ENCODE peak calls at places on chromosomes 2 and 18, in four cellular contexts. One of them, this sample, is unnamed.

GRCh38 chr2:111036042-111036441 is 84.7 kb upstream of the BCL2L11 start:
- DNase-seq in CD4-positive, alpha-beta T cell: no peak
- DNase-seq in psoas muscle: no peak
- DNase-seq in IMR-90: no peak
- DNase-seq in this sample: no peak

GRCh38 chr2:66575625-66576371 is 140.9 kb downstream of the MEIS1 start:
- DNase-seq in psoas muscle: peak
- DNase-seq in CD4-positive, alpha-beta T cell: no peak
- DNase-seq in IMR-90: peak
- DNase-seq in this sample: no peak

GRCh38 chr2:30686669-30687068 is 120.6 kb downstream of the CAPN13 start:
- DNase-seq in CD4-positive, alpha-beta T cell: no peak
- DNase-seq in IMR-90: no peak
- DNase-seq in psoas muscle: no peak
- DNase-seq in this sample: no peak

GRCh38 chr2:182038579-182038978 is 52.9 kb downstream of the PPP1R1C start:
- DNase-seq in IMR-90: peak
- DNase-seq in CD4-positive, alpha-beta T cell: no peak
- DNase-seq in psoas muscle: no peak
- DNase-seq in this sample: no peak

GRCh38 chr2:61266653-61267505 is 104.9 kb downstream of the C2orf74 start:
- DNase-seq in CD4-positive, alpha-beta T cell: no peak
- DNase-seq in IMR-90: no peak
- DNase-seq in psoas muscle: no peak
- DNase-seq in this sample: no peak

GRCh38 chr2:144681389-144681788 is 161.5 kb upstream of the ZEB2 start:
- DNase-seq in psoas muscle: no peak
- DNase-seq in IMR-90: no peak
- DNase-seq in CD4-positive, alpha-beta T cell: no peak
- DNase-seq in this sample: no peak

GRCh38 chr2:79876430-79876829 is 363.6 kb downstream of the CTNNA2 start:
- DNase-seq in CD4-positive, alpha-beta T cell: no peak
- DNase-seq in IMR-90: peak
- DNase-seq in psoas muscle: no peak
- DNase-seq in this sample: no peak

GRCh38 chr2:78979380-78980238 is 45.9 kb upstream of the REG3G start:
- DNase-seq in CD4-positive, alpha-beta T cell: no peak
- DNase-seq in IMR-90: no peak
- DNase-seq in psoas muscle: peak
- DNase-seq in this sample: no peak

GRCh38 chr18:58848685-58849084 is 16.0 kb upstream of the ZNF532 start:
- DNase-seq in CD4-positive, alpha-beta T cell: no peak
- DNase-seq in IMR-90: peak
- DNase-seq in psoas muscle: no peak
- DNase-seq in this sample: no peak

GRCh38 chr2:203418271-203418670 is 90.1 kb downstream of the ABI2 start:
- DNase-seq in CD4-positive, alpha-beta T cell: no peak
- DNase-seq in psoas muscle: no peak
- DNase-seq in IMR-90: no peak
- DNase-seq in this sample: no peak

GRCh38 chr2:236240228-236240990 is 23.8 kb downstream of the ASB18 start:
- DNase-seq in psoas muscle: peak
- DNase-seq in IMR-90: peak
- DNase-seq in CD4-positive, alpha-beta T cell: no peak
- DNase-seq in this sample: no peak

GRCh38 chr2:237435844-237436590 is 22.1 kb upstream of the COL6A3 start:
- DNase-seq in psoas muscle: peak
- DNase-seq in IMR-90: peak
- DNase-seq in CD4-positive, alpha-beta T cell: no peak
- DNase-seq in this sample: no peak

GRCh38 chr2:241125626-241126025 is 23.5 kb upstream of the MTERF4 start:
- DNase-seq in CD4-positive, alpha-beta T cell: no peak
- DNase-seq in psoas muscle: peak
- DNase-seq in IMR-90: no peak
- DNase-seq in this sample: no peak

GRCh38 chr2:130844161-130844560 is 7.4 kb downstream of the ARHGEF4 start:
- DNase-seq in IMR-90: no peak
- DNase-seq in CD4-positive, alpha-beta T cell: no peak
- DNase-seq in psoas muscle: no peak
- DNase-seq in this sample: no peak

GRCh38 chr2:11938196-11938595 is 191.8 kb downstream of the LPIN1 start:
- DNase-seq in psoas muscle: no peak
- DNase-seq in IMR-90: peak
- DNase-seq in CD4-positive, alpha-beta T cell: no peak
- DNase-seq in this sample: no peak

GRCh38 chr2:34408100-34408499 is 809.0 kb upstream of the FAM98A start:
- DNase-seq in IMR-90: no peak
- DNase-seq in psoas muscle: no peak
- DNase-seq in CD4-positive, alpha-beta T cell: no peak
- DNase-seq in this sample: no peak

GRCh38 chr2:47483191-47483590 is 80.2 kb downstream of the MSH2 start:
- DNase-seq in IMR-90: no peak
- DNase-seq in psoas muscle: no peak
- DNase-seq in CD4-positive, alpha-beta T cell: no peak
- DNase-seq in this sample: no peak

GRCh38 chr2:20450201-20451108 is 3.6 kb downstream of the RHOB start:
- DNase-seq in psoas muscle: peak
- DNase-seq in CD4-positive, alpha-beta T cell: no peak
- DNase-seq in IMR-90: peak
- DNase-seq in this sample: no peak

GRCh38 chr18:72375628-72376027 is 168.5 kb downstream of the CBLN2 start:
- DNase-seq in psoas muscle: no peak
- DNase-seq in IMR-90: peak
- DNase-seq in CD4-positive, alpha-beta T cell: no peak
- DNase-seq in this sample: no peak

GRCh38 chr2:69097148-69097610 is 84.2 kb downstream of the ANTXR1 start:
- DNase-seq in CD4-positive, alpha-beta T cell: no peak
- DNase-seq in IMR-90: no peak
- DNase-seq in psoas muscle: no peak
- DNase-seq in this sample: no peak

GRCh38 chr2:214587442-214587841 is 176.6 kb downstream of the VWC2L start:
- DNase-seq in CD4-positive, alpha-beta T cell: no peak
- DNase-seq in IMR-90: no peak
- DNase-seq in psoas muscle: no peak
- DNase-seq in this sample: no peak
- TF ChIP-seq CTCF in CD4-positive, alpha-beta T cell: no peak
- TF ChIP-seq CTCF in IMR-90: peak
- TF ChIP-seq CTCF in psoas muscle: no peak
- TF ChIP-seq CTCF in this sample: no peak

GRCh38 chr2:189751080-189751658 is 11.4 kb downstream of the OSGEPL1 start:
- DNase-seq in IMR-90: peak
- DNase-seq in CD4-positive, alpha-beta T cell: peak
- DNase-seq in psoas muscle: no peak
- DNase-seq in this sample: no peak
- TF ChIP-seq CTCF in IMR-90: peak
- TF ChIP-seq CTCF in CD4-positive, alpha-beta T cell: peak
- TF ChIP-seq CTCF in psoas muscle: peak
- TF ChIP-seq CTCF in this sample: no peak

GRCh38 chr2:173402405-173402974 is 47.8 kb downstream of the CDCA7 start:
- DNase-seq in CD4-positive, alpha-beta T cell: peak
- DNase-seq in psoas muscle: peak
- DNase-seq in IMR-90: peak
- DNase-seq in this sample: peak

GRCh38 chr2:173401716-173402326 is 47.1 kb downstream of the CDCA7 start:
- DNase-seq in CD4-positive, alpha-beta T cell: no peak
- DNase-seq in psoas muscle: no peak
- DNase-seq in IMR-90: peak
- DNase-seq in this sample: no peak

GRCh38 chr2:173397539-173397938 is 42.9 kb downstream of the CDCA7 start:
- DNase-seq in IMR-90: no peak
- DNase-seq in CD4-positive, alpha-beta T cell: no peak
- DNase-seq in psoas muscle: no peak
- DNase-seq in this sample: no peak

GRCh38 chr2:173399229-173399628 is 44.6 kb downstream of the CDCA7 start:
- DNase-seq in IMR-90: no peak
- DNase-seq in psoas muscle: no peak
- DNase-seq in CD4-positive, alpha-beta T cell: no peak
- DNase-seq in this sample: no peak

GRCh38 chr2:173400760-173401159 is 46.1 kb downstream of the CDCA7 start:
- DNase-seq in IMR-90: no peak
- DNase-seq in psoas muscle: no peak
- DNase-seq in CD4-positive, alpha-beta T cell: no peak
- DNase-seq in this sample: no peak
- TF ChIP-seq CTCF in IMR-90: no peak
- TF ChIP-seq CTCF in psoas muscle: no peak
- TF ChIP-seq CTCF in CD4-positive, alpha-beta T cell: no peak
- TF ChIP-seq CTCF in this sample: no peak

DNA sequence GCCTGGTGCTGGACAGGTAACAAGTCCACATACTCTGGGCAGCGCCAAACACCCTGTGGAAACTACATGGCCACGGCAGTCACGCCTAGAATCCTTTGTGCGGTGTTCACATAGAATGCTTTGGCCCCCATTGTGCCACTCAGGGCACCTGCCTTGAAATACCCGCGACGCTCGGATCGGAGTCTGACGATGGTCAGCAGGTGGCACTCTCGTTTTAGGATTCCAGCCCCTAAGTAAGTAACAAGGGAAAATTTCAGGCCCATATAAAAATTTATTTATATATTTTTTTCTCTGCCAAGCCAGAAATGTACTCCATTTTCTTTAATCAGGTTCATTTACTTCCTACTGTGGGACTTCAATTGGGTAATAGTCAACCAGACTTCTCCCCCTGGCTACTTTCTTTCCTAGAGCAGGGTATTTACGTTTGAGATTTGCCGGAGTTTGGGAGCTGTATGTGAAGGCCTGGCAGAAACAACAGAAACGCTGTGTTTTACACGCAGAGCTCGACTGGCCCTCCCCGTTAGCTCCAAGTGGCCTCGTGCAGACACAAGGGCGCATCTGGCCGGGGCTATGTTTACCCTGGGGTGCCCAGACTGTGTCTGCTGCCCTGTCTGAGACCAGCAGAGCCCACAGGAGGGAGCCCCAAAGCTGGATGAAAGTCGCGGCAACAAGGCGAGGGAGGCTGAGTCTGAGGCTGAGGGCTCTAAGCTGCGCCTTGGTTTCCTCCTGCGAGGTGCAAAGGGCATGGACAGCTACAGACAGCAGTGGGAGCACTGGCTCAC is 41.6 kb downstream of the LRRC30 start:
- DNase-seq in psoas muscle: peak
- DNase-seq in IMR-90: peak
- DNase-seq in CD4-positive, alpha-beta T cell: no peak
- DNase-seq in this sample: no peak
- TF ChIP-seq CTCF in psoas muscle: peak
- TF ChIP-seq CTCF in IMR-90: peak
- TF ChIP-seq CTCF in CD4-positive, alpha-beta T cell: no peak
- TF ChIP-seq CTCF in this sample: no peak

DNA sequence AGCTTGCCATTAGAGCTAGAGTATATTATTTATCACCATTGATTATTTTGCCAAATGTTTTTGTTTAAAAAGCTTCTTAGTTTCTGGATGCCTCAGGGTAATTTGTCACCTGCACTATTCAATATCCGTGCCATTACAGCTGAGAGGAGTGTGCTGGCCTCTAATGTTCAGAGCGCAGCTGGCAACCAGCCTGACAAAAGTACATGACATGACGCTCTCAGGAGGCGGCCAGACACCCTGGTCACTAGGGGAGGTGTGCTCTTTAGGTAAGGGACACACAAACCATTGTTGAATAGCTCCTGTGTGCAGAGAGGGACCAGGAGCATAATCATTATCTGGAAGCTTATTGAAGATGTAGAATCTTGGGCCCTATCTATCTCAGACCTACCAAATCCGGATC is 20.3 kb downstream of the LIMS1 start:
- DNase-seq in psoas muscle: peak
- DNase-seq in CD4-positive, alpha-beta T cell: no peak
- DNase-seq in IMR-90: no peak
- DNase-seq in this sample: no peak
- TF ChIP-seq CTCF in psoas muscle: no peak
- TF ChIP-seq CTCF in CD4-positive, alpha-beta T cell: no peak
- TF ChIP-seq CTCF in IMR-90: no peak
- TF ChIP-seq CTCF in this sample: no peak

GRCh38 chr18:41967680-41968079 is 12.6 kb downstream of the PIK3C3 start:
- DNase-seq in CD4-positive, alpha-beta T cell: no peak
- DNase-seq in IMR-90: no peak
- DNase-seq in psoas muscle: no peak
- DNase-seq in this sample: no peak
- TF ChIP-seq CTCF in CD4-positive, alpha-beta T cell: no peak
- TF ChIP-seq CTCF in IMR-90: no peak
- TF ChIP-seq CTCF in psoas muscle: no peak
- TF ChIP-seq CTCF in this sample: no peak

GRCh38 chr2:214550774-214551173 is 139.9 kb downstream of the VWC2L start:
- DNase-seq in psoas muscle: no peak
- DNase-seq in CD4-positive, alpha-beta T cell: no peak
- DNase-seq in IMR-90: peak
- DNase-seq in this sample: no peak
- TF ChIP-seq CTCF in psoas muscle: no peak
- TF ChIP-seq CTCF in CD4-positive, alpha-beta T cell: no peak
- TF ChIP-seq CTCF in IMR-90: no peak
- TF ChIP-seq CTCF in this sample: no peak